ENCODE peak calls at places on chromosomes 12 and 14, in four cellular contexts. C, K, F and H are unnamed samples.

GRCh38 chr12:85968606-85969005 is 94.5 kb downstream of the NTS start:
- DNase-seq in C (no peak), K (no peak), F (no peak), H (no peak)

GRCh38 chr12:131489718-131490117 is 221.2 kb upstream of the SFSWAP start:
- DNase-seq in C (no peak), K (no peak), F (no peak), H (no peak)

GRCh38 chr14:90194706-90195105 is 61.6 kb upstream of the PSMC1 start:
- DNase-seq in C (no peak), K (no peak), F (no peak), H (no peak)

GRCh38 chr12:96015672-96016071 is 19.5 kb upstream of the HAL start:
- DNase-seq in C (no peak), K (no peak), F (no peak), H (no peak)

GRCh38 chr12:843609-844008 is 91.2 kb downstream of the WNK1 start:
- DNase-seq in C (no peak), K (no peak), F (no peak), H (no peak)

GRCh38 chr12:131862994-131863710 is 31.3 kb upstream of the ULK1 start:
- DNase-seq in C (no peak), K (no peak), F (no peak), H (no peak)

GRCh38 chr14:80350707-80351106 is 139.4 kb upstream of the DIO2 start:
- DNase-seq in C (no peak), K (no peak), F (no peak), H (no peak)

GRCh38 chr14:90814806-90815566 is 1.2 kb downstream of the TTC7B start:
- DNase-seq in C (no peak), K (no peak), F (no peak), H (no peak)

GRCh38 chr12:114682920-114683708 is 861 bp downstream of the TBX3 start:
- DNase-seq in C (peak), K (no peak), F (no peak), H (no peak)

GRCh38 chr12:3203713-3204112 is 126.5 kb downstream of the TSPAN9 start:
- DNase-seq in C (no peak), K (no peak), F (no peak), H (no peak)

GRCh38 chr14:31024577-31025334 is 693 bp upstream of the AP4S1 start:
- DNase-seq in C (no peak), K (no peak), F (no peak), H (no peak)

GRCh38 chr12:112932485-112933151 is 5.7 kb upstream of the OAS3 start:
- DNase-seq in C (no peak), K (no peak), F (no peak), H (peak)

GRCh38 chr14:97723834-97724770 is 926.9 kb downstream of the VRK1 start:
- DNase-seq in C (no peak), K (no peak), F (no peak), H (no peak)

GRCh38 chr14:97719043-97719442 is 921.9 kb downstream of the VRK1 start:
- DNase-seq in C (no peak), K (no peak), F (no peak), H (no peak)

GRCh38 chr14:97723321-97723720 is 926.1 kb downstream of the VRK1 start:
- DNase-seq in C (no peak), K (no peak), F (no peak), H (no peak)

DNA sequence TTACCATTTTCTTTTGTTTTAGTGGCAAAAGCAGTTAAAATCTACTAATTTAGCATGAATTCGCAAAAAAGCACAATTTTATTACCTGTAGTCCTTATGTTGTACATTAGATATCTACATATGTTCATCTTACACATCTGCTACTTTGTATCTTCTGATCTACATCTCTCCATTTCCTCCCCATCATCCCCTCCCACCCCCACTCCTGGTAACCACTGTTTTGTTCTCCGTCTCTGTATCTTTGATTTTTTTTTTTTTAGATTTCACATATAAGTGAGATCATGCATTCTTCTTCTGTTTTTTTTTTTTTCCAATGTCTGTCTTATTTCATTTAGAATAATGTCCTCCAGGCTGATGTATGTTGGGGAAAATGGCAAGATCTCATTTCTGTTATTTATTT is 922.7 kb downstream of the VRK1 start:
- DNase-seq in C (no peak), K (no peak), F (no peak), H (no peak)
- TF ChIP-seq SUZ12 in C (no peak), K (no peak), F (no peak), H (no peak)

GRCh38 chr12:50400104-50400637 is 514 bp upstream of the LARP4 start:
- DNase-seq in C (no peak), K (no peak), F (no peak), H (no peak)
- TF ChIP-seq YY1 in C (no peak), K (no peak), F (no peak), H (no peak)

DNA sequence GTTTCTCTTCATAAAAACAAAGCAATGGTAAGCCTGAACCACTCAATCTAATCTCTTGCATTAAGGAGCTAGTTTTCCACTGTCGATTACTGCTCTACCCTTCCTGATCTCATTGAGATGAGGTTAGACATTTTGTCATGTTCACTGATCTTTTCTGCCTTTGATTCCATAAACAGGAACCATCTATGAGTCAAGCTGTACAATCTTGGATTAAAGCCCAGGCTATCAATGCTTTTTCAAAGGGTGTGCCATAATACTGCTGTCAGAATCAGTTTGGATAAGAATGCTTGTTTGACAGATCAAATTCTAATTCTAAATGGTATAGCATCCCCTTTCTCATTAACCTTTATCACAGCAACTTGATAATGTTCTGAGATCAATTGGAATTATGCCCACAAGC is 16.1 kb downstream of the GRIP1 start:
- DNase-seq in C (no peak), K (no peak), F (no peak), H (no peak)
- TF ChIP-seq SUZ12 in C (no peak), K (no peak), F (no peak), H (no peak)

DNA sequence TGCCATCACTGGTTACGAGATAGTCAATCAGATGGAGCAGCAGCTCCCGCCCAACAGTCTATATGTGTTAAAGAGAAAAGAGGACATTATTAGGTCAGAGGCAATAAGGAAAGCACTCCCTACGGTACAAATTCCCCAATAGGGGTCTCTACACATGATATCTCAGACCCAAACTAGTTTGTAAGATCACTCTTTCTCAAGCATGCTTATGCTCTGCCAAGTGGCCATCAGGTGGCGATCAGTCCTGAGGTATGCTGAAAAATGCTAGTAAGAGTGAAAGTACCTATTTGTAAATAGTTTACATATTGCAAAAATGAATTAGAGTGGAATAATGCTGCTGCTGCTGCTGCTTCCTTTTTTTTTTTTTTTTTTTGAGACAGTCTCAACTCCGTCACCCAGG is 61.1 kb downstream of the CPM start:
- DNase-seq in C (no peak), K (peak), F (no peak), H (peak)
- TF ChIP-seq YY1 in C (no peak), K (no peak), F (no peak), H (no peak)

GRCh38 chr12:72547593-72547992 is 275.4 kb downstream of the TRHDE start:
- DNase-seq in C (no peak), K (no peak), F (no peak), H (no peak)

GRCh38 chr12:72540811-72541210 is 268.6 kb downstream of the TRHDE start:
- DNase-seq in C (no peak), K (no peak), F (no peak), H (no peak)

GRCh38 chr12:72549184-72549583 is 277.0 kb downstream of the TRHDE start:
- DNase-seq in C (no peak), K (no peak), F (no peak), H (no peak)

GRCh38 chr12:72546106-72546505 is 273.9 kb downstream of the TRHDE start:
- DNase-seq in C (no peak), K (no peak), F (no peak), H (no peak)

DNA sequence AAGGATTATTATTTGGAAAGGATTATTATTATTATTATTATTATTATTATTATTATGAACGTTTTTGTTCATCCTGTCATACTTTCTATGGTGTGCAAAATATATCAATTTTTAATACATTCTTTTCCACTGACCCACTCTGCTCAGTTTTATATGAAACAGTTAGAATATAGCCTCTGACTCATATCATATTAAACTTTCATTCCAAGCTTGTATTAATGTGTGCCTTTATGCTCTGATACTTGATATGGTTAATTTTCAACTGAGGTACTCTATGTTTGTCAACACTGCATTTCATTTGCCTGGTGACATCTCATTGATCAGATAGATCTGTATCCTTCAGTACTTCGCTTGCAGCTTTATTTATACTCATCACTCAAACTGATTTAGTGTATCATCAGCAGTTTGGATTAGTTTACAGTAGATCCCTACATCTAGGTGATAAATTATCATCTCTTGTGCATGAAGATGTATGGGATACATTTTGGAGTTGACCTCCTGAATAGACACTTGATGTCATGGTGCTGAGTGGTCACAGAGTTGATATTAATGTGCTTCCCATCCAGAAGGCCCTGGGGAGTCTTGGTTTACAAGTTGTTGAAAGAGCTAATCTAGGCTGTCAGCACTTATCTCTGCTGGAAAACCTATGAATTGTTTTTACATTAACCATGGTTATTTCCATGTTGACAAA is 271.8 kb downstream of the TRHDE start:
- DNase-seq in C (no peak), K (no peak), F (no peak), H (no peak)
- TF ChIP-seq SUZ12 in C (no peak), K (no peak), F (no peak), H (no peak)